ENCODE peak calls at places on chromosomes 11 and 22, in six cellular contexts. I, H, K, F, J and Q are unnamed samples.

GRCh38 chr11:109641549-109641948 is 219.6 kb downstream of the C11orf87 start:
- DNase-seq in I (peak; percentile 1), H (no peak), K (peak; percentile 50), F (peak; percentile 47), J (no peak), Q (peak; percentile 29)

GRCh38 chr11:35997908-35998307 is 54.0 kb downstream of the LDLRAD3 start:
- DNase-seq in I (no peak), H (no peak), K (no peak), F (no peak), J (no peak), Q (no peak)

GRCh38 chr11:133122260-133122659 is 410.0 kb downstream of the OPCML start:
- DNase-seq in I (no peak), H (no peak), K (no peak), F (no peak), J (no peak), Q (no peak)

GRCh38 chr11:77083553-77084245 is 16.9 kb downstream of the CAPN5 start:
- DNase-seq in I (no peak), H (peak; percentile 48), K (no peak), F (no peak), J (no peak), Q (no peak)

GRCh38 chr22:37383342-37383741 is 43.9 kb downstream of the ELFN2 start:
- DNase-seq in I (no peak), H (no peak), K (no peak), F (no peak), J (no peak), Q (no peak)

GRCh38 chr11:2775083-2775625 is 75.4 kb upstream of the KCNQ1OT1 start:
- DNase-seq in I (no peak), H (peak; percentile 58), K (no peak), F (no peak), J (peak; percentile 15), Q (peak; percentile 8)

GRCh38 chr11:118752654-118753053 is 38.3 kb downstream of the DDX6 start:
- DNase-seq in I (no peak), H (no peak), K (no peak), F (no peak), J (no peak), Q (no peak)

GRCh38 chr11:75516886-75517285 is 8.9 kb downstream of the GDPD5 start:
- DNase-seq in I (no peak), H (no peak), K (no peak), F (no peak), J (no peak), Q (no peak)

GRCh38 chr11:6864436-6864835 is 1.6 kb downstream of the OR10A2 start:
- DNase-seq in I (no peak), H (no peak), K (no peak), F (peak; percentile 2), J (no peak), Q (no peak)

GRCh38 chr11:61254403-61255025 is 13.5 kb downstream of the PGA5 start:
- DNase-seq in I (peak; percentile 27), H (no peak), K (peak; percentile 74), F (peak; percentile 58), J (peak; percentile 68), Q (peak; percentile 38)

GRCh38 chr11:66868726-66869291 is 11.9 kb downstream of the LRFN4 start:
- DNase-seq in I (no peak), H (no peak), K (peak; percentile 74), F (no peak), J (peak; percentile 83), Q (peak; percentile 61)

GRCh38 chr22:37559901-37560681 is at the start of gene CDC42EP1:
- DNase-seq in I (no peak), H (peak; percentile 84), K (peak; percentile 66), F (peak; percentile 64), J (peak; percentile 84), Q (peak; percentile 41)

GRCh38 chr22:42780070-42780540 is 59.4 kb upstream of the A4GALT start:
- DNase-seq in I (peak; percentile 90), H (no peak), K (peak; percentile 50), F (peak; percentile 97), J (peak; percentile 77), Q (peak; percentile 30)

GRCh38 chr11:61543606-61544306 is 35.2 kb downstream of the LRRC10B start:
- DNase-seq in I (no peak), H (no peak), K (no peak), F (peak; percentile 36), J (no peak), Q (no peak)

GRCh38 chr22:39707816-39708215 is 137.3 kb downstream of the CACNA1I start:
- DNase-seq in I (no peak), H (no peak), K (no peak), F (no peak), J (no peak), Q (no peak)

GRCh38 chr11:60717956-60718355 is 6.6 kb upstream of the MS4A18 start:
- DNase-seq in I (no peak), H (no peak), K (no peak), F (no peak), J (no peak), Q (no peak)

GRCh38 chr11:134330611-134331564 is 900 bp upstream of the GLB1L2 start:
- DNase-seq in I (no peak), H (peak; percentile 62), K (no peak), F (no peak), J (no peak), Q (no peak)

GRCh38 chr22:23840026-23840425 is 1.2 kb upstream of the DERL3 start:
- DNase-seq in I (no peak), H (no peak), K (no peak), F (no peak), J (no peak), Q (no peak)

GRCh38 chr11:132959663-132960062 is 572.6 kb downstream of the OPCML start:
- DNase-seq in I (no peak), H (no peak), K (no peak), F (peak; percentile 6), J (no peak), Q (no peak)

GRCh38 chr22:30178180-30179126 is 68.1 kb downstream of the LIF start:
- DNase-seq in I (no peak), H (no peak), K (no peak), F (peak; percentile 2), J (no peak), Q (no peak)
- TF ChIP-seq CTCF in I (peak; percentile 7), H (no peak), K (no peak), F (no peak), J (no peak), Q (peak; percentile 12)

GRCh38 chr11:73372371-73372993 is 3.7 kb upstream of the RELT start:
- DNase-seq in I (no peak), H (no peak), K (no peak), F (peak; percentile 31), J (no peak), Q (no peak)
- TF ChIP-seq CTCF in I (peak; percentile 38), H (no peak), K (no peak), F (peak; percentile 38), J (no peak), Q (no peak)

DNA sequence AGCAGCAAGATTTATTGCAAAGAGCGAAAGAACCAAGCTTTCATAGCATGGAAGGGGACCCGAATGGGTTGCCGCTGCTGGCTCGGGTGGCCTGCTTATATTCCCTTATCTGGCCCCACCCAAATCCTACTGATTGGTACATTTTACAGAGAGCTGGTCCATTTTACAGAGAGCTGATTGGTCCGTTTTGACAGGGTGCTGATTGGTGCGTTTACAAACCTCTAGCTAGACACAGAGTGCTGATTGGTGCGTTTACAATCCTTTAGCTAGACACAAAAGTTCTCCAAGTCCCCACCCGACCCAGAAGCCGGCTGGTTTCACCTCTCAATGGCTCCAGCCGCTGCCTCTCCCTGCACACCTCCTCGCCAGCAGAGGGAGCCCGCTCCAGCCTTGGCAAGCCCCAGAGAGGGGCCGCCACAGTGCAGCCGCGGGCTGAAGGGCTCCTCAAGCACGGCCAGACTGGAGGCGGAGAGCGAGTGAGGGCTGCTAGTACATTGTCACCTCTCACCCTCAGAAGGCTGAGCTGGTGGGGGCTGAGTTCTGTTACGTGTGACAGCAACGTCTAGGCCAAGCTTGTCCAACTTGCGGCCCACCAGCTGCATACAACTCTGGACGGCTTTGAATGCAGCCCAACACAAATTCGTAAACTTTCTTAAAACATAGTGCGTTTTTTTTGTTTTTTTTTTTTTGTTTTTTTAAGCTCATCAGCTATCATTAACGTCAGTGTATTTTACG is 8.7 kb downstream of the PTH start:
- DNase-seq in I (no peak), H (no peak), K (peak; percentile 39), F (peak; percentile 35), J (peak; percentile 74), Q (peak; percentile 31)
- TF ChIP-seq CTCF in I (peak; percentile 8), H (no peak), K (no peak), F (peak; percentile 42), J (no peak), Q (peak; percentile 50)

GRCh38 chr11:45209904-45210699 is 63.7 kb downstream of the PRDM11 start:
- DNase-seq in I (no peak), H (peak; percentile 98), K (peak; percentile 69), F (peak; percentile 16), J (peak; percentile 42), Q (no peak)

GRCh38 chr11:45210846-45211245 is 64.4 kb downstream of the PRDM11 start:
- DNase-seq in I (no peak), H (peak; percentile 70), K (no peak), F (no peak), J (no peak), Q (no peak)

GRCh38 chr11:45213316-45213665 is 66.9 kb downstream of the PRDM11 start:
- DNase-seq in I (no peak), H (peak; percentile 58), K (no peak), F (no peak), J (no peak), Q (no peak)

GRCh38 chr11:45212566-45213315 is 66.3 kb downstream of the PRDM11 start:
- DNase-seq in I (no peak), H (peak; percentile 70), K (peak; percentile 31), F (no peak), J (no peak), Q (no peak)

GRCh38 chr11:45211732-45212131 is 65.3 kb downstream of the PRDM11 start:
- DNase-seq in I (no peak), H (peak; percentile 28), K (no peak), F (no peak), J (no peak), Q (no peak)
- TF ChIP-seq CTCF in I (no peak), H (no peak), K (no peak), F (no peak), J (no peak), Q (no peak)

DNA sequence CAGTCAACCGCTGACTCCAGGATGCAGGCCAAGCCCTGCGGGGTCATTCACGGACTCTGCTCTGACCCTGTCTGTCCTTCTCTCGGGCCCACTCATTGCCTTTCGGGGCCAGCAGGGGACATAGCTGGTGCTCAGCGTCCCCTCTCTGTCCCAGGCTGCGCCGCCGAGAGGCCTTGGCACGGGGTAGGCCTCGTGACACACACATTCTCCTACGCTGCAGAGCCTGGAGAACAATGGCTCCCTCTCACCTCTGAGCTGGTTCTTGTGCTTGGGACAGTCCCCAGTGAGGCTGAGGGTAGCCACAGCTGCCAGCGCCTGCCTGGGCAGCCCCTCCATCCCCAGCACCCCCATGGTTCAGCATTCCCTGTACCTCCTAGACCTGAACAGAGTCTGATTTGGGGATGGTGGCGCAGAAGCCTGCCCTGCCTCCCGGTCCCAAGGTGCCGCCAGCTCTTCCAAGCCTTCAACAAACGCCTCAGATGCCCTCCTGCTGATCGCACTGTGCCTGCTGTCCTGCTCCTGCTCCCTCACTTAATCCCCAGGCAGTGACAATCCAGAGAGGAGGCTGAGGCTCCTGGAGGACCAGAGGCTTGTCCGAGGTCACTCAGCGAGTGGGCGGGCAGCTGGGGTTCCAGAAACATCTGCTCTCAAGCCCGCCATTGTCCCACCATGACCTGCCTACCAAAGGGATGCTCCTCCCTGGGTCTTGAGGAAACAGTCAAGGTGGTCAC is 30.4 kb downstream of the DUSP8 start:
- DNase-seq in I (no peak), H (no peak), K (no peak), F (no peak), J (no peak), Q (no peak)
- TF ChIP-seq CTCF in I (no peak), H (no peak), K (no peak), F (no peak), J (no peak), Q (no peak)

GRCh38 chr22:20430641-20431519 is 6.7 kb downstream of the SCARF2 start:
- DNase-seq in I (no peak), H (peak; percentile 80), K (peak; percentile 72), F (peak; percentile 48), J (peak; percentile 40), Q (peak; percentile 58)
- TF ChIP-seq CTCF in I (peak; percentile 2), H (peak; percentile 33), K (peak; percentile 25), F (peak; percentile 30), J (peak; percentile 23), Q (peak; percentile 64)